ENCODE peak calls at places on chromosomes 16 and 17, in ten cellular contexts. J is NCI-H187 treated with DMSO at 0.1 percent for 48 hours; P is AG09309; Q is pancreas; E is activated T-cell treated with anti-CD3 and anti-CD28 coated beads, Interleukin-2, amount 50 U/mL, for 72 hours; S is stimulated activated CD8-positive, alpha-beta memory T cell treated with anti-CD3 and anti-CD28 coated beads, Interleukin-7, amount 100 ng/mL, for 24 hours; W is mammary epithelial cell; F is lung; H is NCI-H510A treated with DMSO at 0.1 percent for 48 hours; O is activated CD4-positive, alpha-beta T cell treated with anti-CD3 and anti-CD28 coated beads for 48 hours. X is an unnamed sample.

GRCh38 chr17:65552214-65552613 is 9.2 kb downstream of the AXIN2 start:
- DNase-seq in P (no peak), W (no peak), O (no peak), J (no peak), F (no peak), E (no peak), H (no peak), S (no peak), Q (peak), X (no peak)

GRCh38 chr17:34740936-34741515 is 161.6 kb downstream of the TMEM132E start:
- DNase-seq in H (no peak), W (no peak), S (no peak), O (no peak), F (no peak), E (no peak), J (no peak), P (no peak), Q (no peak), X (no peak)

GRCh38 chr17:35948092-35948491 is 4.6 kb upstream of the LYZL6 start:
- DNase-seq in H (no peak), P (no peak), E (no peak), F (no peak), O (no peak), J (no peak), W (no peak), Q (no peak), S (no peak), X (no peak)

GRCh38 chr16:72029567-72030271 is 21.2 kb downstream of the DHODH start:
- DNase-seq in E (no peak), S (no peak), Q (no peak), W (no peak), H (no peak), J (no peak), F (no peak), O (no peak), P (no peak), X (no peak)

GRCh38 chr16:48395375-48395774 is 10.2 kb upstream of the SIAH1 start:
- DNase-seq in P (no peak), S (no peak), J (no peak), Q (no peak), W (no peak), H (no peak), F (no peak), O (no peak), E (no peak), X (no peak)

GRCh38 chr17:19242926-19243325 is 5.8 kb downstream of the EPN2 start:
- DNase-seq in O (no peak), J (no peak), H (no peak), W (no peak), S (no peak), F (no peak), E (no peak), P (no peak), Q (no peak), X (no peak)

GRCh38 chr16:88638323-88639230 is at the start of gene IL17C:
- DNase-seq in E (no peak), P (no peak), W (peak), F (no peak), S (no peak), H (peak), Q (peak), J (peak), O (peak), X (no peak)

GRCh38 chr16:330746-331145 is 21.8 kb downstream of the AXIN1 start:
- DNase-seq in Q (no peak), H (no peak), E (no peak), F (no peak), W (no peak), P (no peak), S (no peak), J (no peak), O (no peak), X (no peak)

GRCh38 chr17:70076189-70076588 is 1.2 kb downstream of the KCNJ16 start:
- DNase-seq in J (no peak), O (no peak), H (no peak), S (no peak), P (no peak), Q (no peak), W (no peak), E (no peak), F (no peak), X (no peak)

GRCh38 chr17:63946440-63947363 is 14.6 kb upstream of the CD79B start:
- DNase-seq in J (no peak), F (peak), S (no peak), P (no peak), Q (peak), E (peak), W (no peak), H (peak), O (peak), X (no peak)

GRCh38 chr17:47741793-47742145 is 8.7 kb downstream of the TBX21 start:
- DNase-seq in P (no peak), O (no peak), E (no peak), W (no peak), Q (no peak), J (no peak), S (no peak), H (no peak), F (no peak), X (no peak)

GRCh38 chr16:81261049-81261648 is 22.7 kb downstream of the BCO1 start:
- DNase-seq in W (no peak), O (peak), F (no peak), E (peak), J (no peak), P (no peak), H (no peak), Q (no peak), S (no peak), X (no peak)

GRCh38 chr17:14845562-14846335 is 419.4 kb downstream of the PMP22 start:
- DNase-seq in P (peak), F (no peak), S (no peak), E (no peak), W (peak), Q (no peak), H (no peak), O (no peak), J (no peak), X (no peak)

GRCh38 chr16:78748471-78748929 is 649.0 kb downstream of the WWOX start:
- DNase-seq in Q (no peak), F (no peak), O (no peak), E (no peak), J (no peak), S (no peak), W (no peak), H (peak), P (no peak), X (no peak)

GRCh38 chr17:51200295-51200694 is 34.1 kb downstream of the NME2 start:
- DNase-seq in O (no peak), E (no peak), W (no peak), S (no peak), H (no peak), F (no peak), J (no peak), P (no peak), Q (no peak), X (no peak)

GRCh38 chr16:73177896-73178295 is 130.0 kb upstream of the ZFHX3 start:
- DNase-seq in P (no peak), H (no peak), W (no peak), F (no peak), J (no peak), O (no peak), Q (no peak), S (no peak), E (no peak), X (no peak)

GRCh38 chr16:46947900-46948547 is 25.4 kb downstream of the DNAJA2 start:
- DNase-seq in P (no peak), J (no peak), E (peak), O (peak), F (no peak), H (peak), Q (no peak), S (no peak), W (peak), X (no peak)

GRCh38 chr16:87707097-87707496 is 58.7 kb downstream of the KLHDC4 start:
- DNase-seq in O (no peak), P (no peak), E (no peak), H (no peak), S (no peak), F (no peak), W (no peak), Q (peak), J (no peak), X (no peak)

GRCh38 chr16:12245923-12246290 is 269.4 kb downstream of the SNX29 start:
- DNase-seq in E (no peak), P (no peak), F (no peak), Q (no peak), W (no peak), J (peak), O (no peak), H (peak), S (no peak), X (no peak)

GRCh38 chr17:68255731-68256538 is 8.1 kb downstream of the AMZ2 start:
- DNase-seq in E (peak), W (no peak), J (no peak), H (no peak), O (no peak), Q (no peak), F (no peak), P (no peak), S (no peak), X (no peak)

GRCh38 chr17:50206604-50207293 is 5.3 kb upstream of the COL1A1 start:
- DNase-seq in J (no peak), W (no peak), S (no peak), H (peak), Q (no peak), E (peak), F (no peak), P (no peak), O (peak), X (peak)

GRCh38 chr16:82609140-82609539 is 17.6 kb upstream of the CDH13 start:
- DNase-seq in E (no peak), P (no peak), J (no peak), Q (no peak), H (no peak), O (no peak), F (no peak), W (no peak), S (no peak), X (no peak)

GRCh38 chr16:26129997-26130396 is 438.2 kb downstream of the HS3ST4 start:
- DNase-seq in P (no peak), E (no peak), S (no peak), J (no peak), O (no peak), F (no peak), H (no peak), Q (no peak), W (no peak), X (no peak)

GRCh38 chr16:1412847-1413246 is 1.7 kb downstream of the UNKL start:
- DNase-seq in E (no peak), W (no peak), F (no peak), O (no peak), J (no peak), Q (no peak), H (no peak), P (no peak), S (no peak), X (no peak)

GRCh38 chr16:81357711-81358270 is 43.0 kb downstream of the GAN start:
- DNase-seq in F (no peak), E (no peak), J (no peak), O (no peak), H (no peak), P (no peak), Q (no peak), S (no peak), W (no peak), X (no peak)

GRCh38 chr16:81997738-81998137 is 13.5 kb downstream of the SDR42E1 start:
- DNase-seq in H (no peak), Q (no peak), W (peak), F (no peak), S (no peak), O (no peak), J (no peak), P (peak), E (no peak), X (no peak)

GRCh38 chr17:66494023-66494803 is 191.8 kb downstream of the PRKCA start:
- DNase-seq in H (no peak), S (no peak), O (peak), P (peak), J (no peak), E (no peak), Q (no peak), F (no peak), W (peak), X (no peak)

GRCh38 chr16:75506567-75506966 is 11.3 kb upstream of the CHST6 start:
- DNase-seq in F (peak), S (no peak), P (peak), O (no peak), H (no peak), W (peak), Q (no peak), J (no peak), E (no peak), X (no peak)

GRCh38 chr17:9120471-9120870 is 99.2 kb downstream of the NTN1 start:
- DNase-seq in Q (no peak), W (no peak), J (no peak), P (no peak), S (no peak), H (no peak), E (no peak), O (peak), F (no peak), X (no peak)

GRCh38 chr16:15466131-15466530 is 31.7 kb downstream of the BMERB1 start:
- DNase-seq in F (no peak), Q (no peak), O (no peak), W (no peak), E (no peak), J (no peak), P (no peak), H (no peak), S (no peak), X (no peak)

GRCh38 chr17:49510720-49511110 is 15.6 kb downstream of the NGFR start:
- DNase-seq in E (no peak), P (no peak), S (no peak), F (no peak), O (no peak), J (no peak), H (no peak), W (no peak), Q (no peak), X (no peak)